ENCODE peak calls at places on chromosome 9, in ten cellular contexts. U is IMR-90; L is H9; J is SK-N-SH; P is iPS DF 6.9; G is GM23248; O is aorta; M is neuronal stem cell; N is uterus; C is CD8-positive, alpha-beta T cell. F is an unnamed sample.

GRCh38 chr9:116656535-116656934 is 30.6 kb upstream of the TRIM32 start:
- DNase-seq in P (no peak), U (no peak), M (no peak), J (no peak), O (no peak), C (no peak), N (no peak), L (no peak), G (peak), F (no peak)

GRCh38 chr9:81030027-81030426 is 659.3 kb downstream of the TLE1 start:
- DNase-seq in M (no peak), U (no peak), L (no peak), C (no peak), O (no peak), P (no peak), J (no peak), N (no peak), G (no peak), F (no peak)

GRCh38 chr9:96725576-96725975 is 52.3 kb downstream of the ZNF510 start:
- DNase-seq in P (no peak), G (no peak), C (no peak), U (no peak), O (no peak), M (no peak), N (no peak), L (no peak), J (no peak), F (no peak)

GRCh38 chr9:16652511-16653101 is 217.9 kb downstream of the BNC2 start:
- DNase-seq in P (no peak), L (no peak), C (no peak), G (no peak), M (no peak), N (no peak), J (no peak), U (peak), O (no peak), F (no peak)

GRCh38 chr9:123894822-123895221 is 35.1 kb downstream of the DENND1A start:
- DNase-seq in C (no peak), N (no peak), M (no peak), G (no peak), J (no peak), U (no peak), P (no peak), O (no peak), L (no peak), F (no peak)

GRCh38 chr9:121604242-121604641 is 47.2 kb upstream of the DAB2IP start:
- DNase-seq in N (no peak), C (no peak), J (peak), G (no peak), U (no peak), M (no peak), P (no peak), O (peak), L (peak), F (peak)

GRCh38 chr9:127557466-127557869 is 54.6 kb upstream of the STXBP1 start:
- DNase-seq in N (peak), O (peak), G (peak), P (no peak), C (peak), U (no peak), L (no peak), J (peak), M (no peak), F (no peak)

GRCh38 chr9:108049026-108049591 is 559.5 kb upstream of the KLF4 start:
- DNase-seq in N (no peak), P (no peak), C (no peak), U (peak), J (no peak), G (peak), O (no peak), L (no peak), M (no peak), F (no peak)

GRCh38 chr9:122389195-122389594 is 18.4 kb downstream of the PTGS1 start:
- DNase-seq in O (no peak), U (no peak), M (no peak), N (no peak), L (no peak), P (no peak), J (no peak), C (no peak), G (no peak), F (no peak)

GRCh38 chr9:91078041-91078441 is 276.4 kb downstream of the SYK start:
- DNase-seq in C (no peak), G (no peak), L (no peak), U (no peak), J (no peak), P (no peak), N (no peak), O (no peak), M (no peak), F (no peak)

GRCh38 chr9:128920381-128921058 is at the start of gene PHYHD1:
- DNase-seq in L (no peak), M (no peak), C (no peak), P (no peak), U (peak), J (no peak), O (peak), G (peak), N (peak), F (no peak)

GRCh38 chr9:17906204-17906840 is 327.5 kb downstream of the SH3GL2 start:
- DNase-seq in L (peak), C (no peak), O (peak), M (peak), P (no peak), G (peak), U (no peak), N (peak), J (peak), F (no peak)

GRCh38 chr9:23145467-23145866 is 680.6 kb downstream of the ELAVL2 start:
- DNase-seq in G (no peak), P (no peak), L (no peak), O (no peak), J (no peak), N (no peak), C (no peak), U (no peak), M (no peak), F (no peak)

GRCh38 chr9:12798066-12798770 is 23.4 kb downstream of the LURAP1L start:
- DNase-seq in N (no peak), L (no peak), P (no peak), U (no peak), M (no peak), O (no peak), G (peak), J (no peak), C (no peak), F (no peak)

GRCh38 chr9:132141364-132141947 is 20.4 kb upstream of the NTNG2 start:
- DNase-seq in O (no peak), L (no peak), C (no peak), P (no peak), M (peak), U (no peak), G (peak), N (no peak), J (no peak), F (no peak)
- H3K27ac ChIP-seq in O (no peak), L (no peak), C (no peak), P (no peak), M (peak), U (no peak), G (no peak), N (no peak), J (no peak), F (peak)

GRCh38 chr9:131480258-131480657 is 22.5 kb upstream of the POMT1 start:
- DNase-seq in N (no peak), P (no peak), G (no peak), J (no peak), C (no peak), M (no peak), L (no peak), U (no peak), O (no peak), F (no peak)

GRCh38 chr9:131483319-131484050 is 19.2 kb upstream of the POMT1 start:
- DNase-seq in J (no peak), P (no peak), U (no peak), N (no peak), G (no peak), L (no peak), O (no peak), M (no peak), C (no peak), F (no peak)

GRCh38 chr9:131482343-131483006 is 20.2 kb upstream of the POMT1 start:
- DNase-seq in L (no peak), M (no peak), O (no peak), U (no peak), C (no peak), P (no peak), J (no peak), G (no peak), N (no peak), F (no peak)

GRCh38 chr9:131484051-131484445 is 18.7 kb upstream of the POMT1 start:
- DNase-seq in L (no peak), C (no peak), M (no peak), N (no peak), O (no peak), J (no peak), G (no peak), P (no peak), U (no peak), F (no peak)

GRCh38 chr9:131481441-131482342 is 21.0 kb upstream of the POMT1 start:
- DNase-seq in U (no peak), J (no peak), G (no peak), L (no peak), N (no peak), M (no peak), O (no peak), P (no peak), C (no peak), F (no peak)
- H3K27ac ChIP-seq in U (no peak), J (no peak), G (no peak), L (no peak), N (no peak), M (no peak), O (no peak), P (no peak), C (no peak), F (no peak)

DNA sequence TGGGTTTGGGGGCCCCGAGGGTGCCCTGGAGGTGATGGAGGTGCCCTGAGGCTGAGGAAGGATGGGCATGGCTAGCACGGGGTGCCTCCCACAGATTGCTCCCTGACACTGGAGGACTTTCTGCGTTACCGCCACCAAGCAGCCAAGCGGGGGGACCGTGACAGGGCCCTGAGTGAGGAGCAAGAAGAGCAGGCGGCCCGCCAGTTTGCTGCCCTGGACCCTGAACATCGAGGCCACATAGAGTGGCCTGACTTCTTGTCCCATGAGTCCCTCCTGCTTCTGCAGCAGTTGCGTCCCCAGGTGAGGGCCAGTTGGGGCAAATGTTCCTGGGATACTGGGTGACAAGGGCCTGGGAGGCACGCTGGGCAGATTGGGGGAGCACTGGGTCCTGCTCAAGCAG is 13.1 kb upstream of the DNAJB5 start:
- DNase-seq in O (no peak), M (no peak), L (no peak), C (no peak), N (no peak), U (no peak), P (no peak), G (no peak), J (no peak), F (no peak)
- H3K27ac ChIP-seq in O (no peak), M (no peak), L (no peak), C (no peak), N (no peak), U (no peak), P (no peak), G (no peak), J (no peak), F (no peak)

DNA sequence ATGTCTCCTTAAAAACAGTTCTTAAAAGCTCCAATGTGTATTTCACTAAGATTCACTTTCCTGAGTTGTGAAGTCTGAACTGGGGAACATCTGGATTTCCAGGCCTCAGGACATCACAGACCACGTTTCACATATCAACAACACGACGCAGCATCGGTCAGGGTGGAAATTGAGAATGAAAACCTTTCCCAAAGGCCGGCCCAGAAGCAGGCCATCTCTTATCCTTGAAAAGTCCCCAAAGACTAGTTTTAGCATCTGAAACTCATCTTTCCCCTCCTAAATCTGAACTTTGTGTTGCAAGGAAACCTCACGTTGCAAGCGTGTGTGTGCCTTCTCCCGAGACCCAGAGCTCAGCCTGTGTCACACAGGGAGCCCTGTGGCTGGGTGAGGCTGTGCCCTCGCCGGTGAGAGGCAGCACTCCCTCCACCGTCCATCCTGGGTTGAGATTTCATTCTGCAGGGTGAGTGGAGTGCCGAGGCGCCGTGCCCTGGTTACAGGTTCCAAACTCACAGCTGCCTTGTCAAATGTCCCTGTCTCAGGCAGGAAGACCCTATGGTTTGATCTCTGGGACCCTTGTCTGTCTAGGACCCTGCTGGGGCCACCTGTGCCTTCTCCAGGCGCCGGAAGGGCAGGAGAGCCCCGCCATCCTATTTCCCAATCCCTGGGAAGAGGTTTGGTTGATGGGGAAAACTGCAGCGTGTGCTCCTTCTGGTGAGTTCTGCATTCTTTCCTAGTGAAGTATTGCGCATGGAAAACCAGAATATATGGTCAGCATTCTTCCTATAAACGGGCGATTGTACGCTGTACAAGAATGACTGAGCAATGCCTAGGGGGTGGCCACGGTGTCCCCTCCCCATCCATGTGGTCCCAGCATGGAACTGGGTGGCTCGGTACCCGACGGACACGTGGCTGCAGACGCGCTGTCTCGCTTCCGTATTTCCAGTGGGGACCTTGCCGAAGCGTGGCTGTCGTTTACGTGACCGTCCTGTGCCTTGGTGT is 96.1 kb upstream of the COL5A1 start:
- DNase-seq in C (no peak), M (no peak), G (peak), N (no peak), J (no peak), O (no peak), U (peak), L (no peak), P (no peak), F (no peak)
- H3K27ac ChIP-seq in C (no peak), M (no peak), G (peak), N (peak), J (peak), O (no peak), U (no peak), L (no peak), P (no peak), F (no peak)

GRCh38 chr9:503331-503730 is 288.7 kb downstream of the DOCK8 start:
- DNase-seq in M (no peak), N (no peak), C (no peak), G (no peak), L (peak), O (no peak), U (no peak), P (no peak), J (no peak), F (no peak)
- H3K27ac ChIP-seq in M (no peak), N (no peak), C (no peak), G (no peak), L (no peak), O (no peak), U (no peak), P (no peak), J (no peak), F (no peak)

GRCh38 chr9:38000735-38001134 is 68.3 kb downstream of the SHB start:
- DNase-seq in J (no peak), U (no peak), N (no peak), C (no peak), O (no peak), M (no peak), P (no peak), G (no peak), L (no peak), F (no peak)

GRCh38 chr9:37999501-38000189 is 69.4 kb downstream of the SHB start:
- DNase-seq in U (peak), N (no peak), P (no peak), M (no peak), J (no peak), C (no peak), G (peak), L (no peak), O (peak), F (peak)

GRCh38 chr9:38000332-38000731 is 68.7 kb downstream of the SHB start:
- DNase-seq in J (no peak), G (no peak), U (no peak), O (peak), N (no peak), M (no peak), P (no peak), C (no peak), L (peak), F (no peak)

GRCh38 chr9:38003230-38003629 is 65.8 kb downstream of the SHB start:
- DNase-seq in L (no peak), C (peak), J (no peak), M (no peak), O (no peak), U (no peak), N (no peak), G (no peak), P (no peak), F (no peak)

GRCh38 chr9:38001430-38001829 is 67.6 kb downstream of the SHB start:
- DNase-seq in U (no peak), M (no peak), O (peak), N (no peak), C (no peak), J (no peak), L (no peak), P (no peak), G (no peak), F (no peak)
- H3K27ac ChIP-seq in U (no peak), M (no peak), O (no peak), N (no peak), C (no peak), J (no peak), L (no peak), P (no peak), G (no peak), F (peak)

GRCh38 chr9:130237071-130237470 is 28.5 kb upstream of the HMCN2 start:
- DNase-seq in L (no peak), U (no peak), N (no peak), J (no peak), C (no peak), G (no peak), O (no peak), M (no peak), P (no peak), F (no peak)
- H3K27ac ChIP-seq in L (no peak), U (no peak), N (peak), J (no peak), C (no peak), G (no peak), O (no peak), M (no peak), P (no peak), F (no peak)

F was measured in substantia nigra.